ENCODE peak calls at places on chromosomes 2 and 18, in four cellular contexts. One of them, this sample, is unnamed.

GRCh38 chr2:70779911-70780580 is 10.4 kb downstream of the FIGLA start:
- DNase-seq in SK-N-SH: no peak
- DNase-seq in CD8-positive, alpha-beta T cell: no peak
- DNase-seq in fibroblast of lung: peak; percentile 68
- DNase-seq in this sample: no peak

GRCh38 chr2:10161206-10161931 is 38.8 kb downstream of the RRM2 start:
- DNase-seq in SK-N-SH: no peak
- DNase-seq in CD8-positive, alpha-beta T cell: no peak
- DNase-seq in fibroblast of lung: peak; percentile 70
- DNase-seq in this sample: no peak

GRCh38 chr2:64052468-64053241 is 33.4 kb upstream of the VPS54 start:
- DNase-seq in SK-N-SH: peak; percentile 39
- DNase-seq in CD8-positive, alpha-beta T cell: no peak
- DNase-seq in fibroblast of lung: peak; percentile 3
- DNase-seq in this sample: no peak

GRCh38 chr18:63291278-63291677 is 28.3 kb downstream of the BCL2 start:
- DNase-seq in SK-N-SH: no peak
- DNase-seq in CD8-positive, alpha-beta T cell: no peak
- DNase-seq in fibroblast of lung: no peak
- DNase-seq in this sample: no peak

GRCh38 chr18:63648241-63648640 is 4.2 kb upstream of the SERPINB4 start:
- DNase-seq in SK-N-SH: no peak
- DNase-seq in CD8-positive, alpha-beta T cell: no peak
- DNase-seq in fibroblast of lung: peak; percentile 34
- DNase-seq in this sample: no peak

GRCh38 chr2:196225213-196225612 is 53.8 kb upstream of the STK17B start:
- DNase-seq in SK-N-SH: no peak
- DNase-seq in CD8-positive, alpha-beta T cell: no peak
- DNase-seq in fibroblast of lung: peak; percentile 80
- DNase-seq in this sample: no peak

GRCh38 chr2:159617651-159618050 is 1.3 kb upstream of the BAZ2B start:
- DNase-seq in SK-N-SH: peak; percentile 50
- DNase-seq in CD8-positive, alpha-beta T cell: no peak
- DNase-seq in fibroblast of lung: peak; percentile 58
- DNase-seq in this sample: peak; percentile 24

GRCh38 chr2:15042824-15043223 is 410.3 kb downstream of the LRATD1 start:
- DNase-seq in SK-N-SH: no peak
- DNase-seq in CD8-positive, alpha-beta T cell: no peak
- DNase-seq in fibroblast of lung: peak; percentile 90
- DNase-seq in this sample: no peak

GRCh38 chr2:24907106-24907505 is 12.9 kb downstream of the ADCY3 start:
- DNase-seq in SK-N-SH: no peak
- DNase-seq in CD8-positive, alpha-beta T cell: no peak
- DNase-seq in fibroblast of lung: peak; percentile 10
- DNase-seq in this sample: no peak

GRCh38 chr18:42736074-42736473 is 379.4 kb downstream of the RIT2 start:
- DNase-seq in SK-N-SH: no peak
- DNase-seq in CD8-positive, alpha-beta T cell: no peak
- DNase-seq in fibroblast of lung: no peak
- DNase-seq in this sample: no peak

GRCh38 chr18:67525328-67526110 is 9.0 kb upstream of the DSEL start:
- DNase-seq in SK-N-SH: no peak
- DNase-seq in CD8-positive, alpha-beta T cell: no peak
- DNase-seq in fibroblast of lung: peak; percentile 99
- DNase-seq in this sample: no peak

GRCh38 chr2:160747771-160748170 is 254.2 kb upstream of the RBMS1 start:
- DNase-seq in SK-N-SH: no peak
- DNase-seq in CD8-positive, alpha-beta T cell: no peak
- DNase-seq in fibroblast of lung: peak; percentile 77
- DNase-seq in this sample: no peak

GRCh38 chr18:48488388-48488850 is 50.4 kb upstream of the CTIF start:
- DNase-seq in SK-N-SH: no peak
- DNase-seq in CD8-positive, alpha-beta T cell: no peak
- DNase-seq in fibroblast of lung: peak; percentile 97
- DNase-seq in this sample: no peak

GRCh38 chr18:5627756-5628511 is 84.1 kb upstream of the EPB41L3 start:
- DNase-seq in SK-N-SH: no peak
- DNase-seq in CD8-positive, alpha-beta T cell: no peak
- DNase-seq in fibroblast of lung: no peak
- DNase-seq in this sample: no peak

GRCh38 chr18:8537400-8537799 is 71.8 kb upstream of the RAB12 start:
- DNase-seq in SK-N-SH: no peak
- DNase-seq in CD8-positive, alpha-beta T cell: no peak
- DNase-seq in fibroblast of lung: no peak
- DNase-seq in this sample: no peak

GRCh38 chr18:10100236-10100635 is 186.4 kb downstream of the VAPA start:
- DNase-seq in SK-N-SH: no peak
- DNase-seq in CD8-positive, alpha-beta T cell: no peak
- DNase-seq in fibroblast of lung: no peak
- DNase-seq in this sample: no peak

GRCh38 chr2:142974288-142975024 is 97.0 kb downstream of the KYNU start:
- DNase-seq in SK-N-SH: no peak
- DNase-seq in CD8-positive, alpha-beta T cell: no peak
- DNase-seq in fibroblast of lung: peak; percentile 54
- DNase-seq in this sample: no peak

GRCh38 chr2:210072922-210073509 is 70.6 kb downstream of the RPE start:
- DNase-seq in SK-N-SH: peak; percentile 18
- DNase-seq in CD8-positive, alpha-beta T cell: no peak
- DNase-seq in fibroblast of lung: peak; percentile 46
- DNase-seq in this sample: peak; percentile 4

GRCh38 chr2:85413592-85414421 is 3.6 kb upstream of the CAPG start:
- DNase-seq in SK-N-SH: no peak
- DNase-seq in CD8-positive, alpha-beta T cell: peak; percentile 33
- DNase-seq in fibroblast of lung: peak; percentile 59
- DNase-seq in this sample: peak; percentile 87

GRCh38 chr18:32550958-32551357 is 80.3 kb upstream of the GAREM1 start:
- DNase-seq in SK-N-SH: no peak
- DNase-seq in CD8-positive, alpha-beta T cell: no peak
- DNase-seq in fibroblast of lung: no peak
- DNase-seq in this sample: peak; percentile 61

GRCh38 chr18:11518788-11519685 is 90.4 kb upstream of the SLC35G4 start:
- DNase-seq in SK-N-SH: peak; percentile 54
- DNase-seq in CD8-positive, alpha-beta T cell: no peak
- DNase-seq in fibroblast of lung: peak; percentile 52
- DNase-seq in this sample: peak; percentile 82

GRCh38 chr2:42944744-42945415 is 152.5 kb upstream of the HAAO start:
- DNase-seq in SK-N-SH: peak; percentile 56
- DNase-seq in CD8-positive, alpha-beta T cell: no peak
- DNase-seq in fibroblast of lung: peak; percentile 49
- DNase-seq in this sample: peak; percentile 76

GRCh38 chr2:199316851-199317250 is 140.9 kb downstream of the SATB2 start:
- DNase-seq in SK-N-SH: no peak
- DNase-seq in CD8-positive, alpha-beta T cell: no peak
- DNase-seq in fibroblast of lung: no peak
- DNase-seq in this sample: no peak

GRCh38 chr18:58639237-58639636 is 10.3 kb upstream of the ALPK2 start:
- DNase-seq in SK-N-SH: no peak
- DNase-seq in CD8-positive, alpha-beta T cell: no peak
- DNase-seq in fibroblast of lung: no peak
- DNase-seq in this sample: no peak

GRCh38 chr2:43013821-43014345 is 212.5 kb downstream of the ZFP36L2 start:
- DNase-seq in SK-N-SH: no peak
- DNase-seq in CD8-positive, alpha-beta T cell: no peak
- DNase-seq in fibroblast of lung: no peak
- DNase-seq in this sample: peak; percentile 47

GRCh38 chr2:199975297-199975895 is 20.0 kb downstream of the MAIP1 start:
- DNase-seq in SK-N-SH: no peak
- DNase-seq in CD8-positive, alpha-beta T cell: no peak
- DNase-seq in fibroblast of lung: peak; percentile 3
- DNase-seq in this sample: no peak

GRCh38 chr2:101045330-101045729 is 43.2 kb downstream of the RPL31 start:
- DNase-seq in SK-N-SH: no peak
- DNase-seq in CD8-positive, alpha-beta T cell: no peak
- DNase-seq in fibroblast of lung: no peak
- DNase-seq in this sample: no peak

GRCh38 chr2:9310390-9310789 is 103.8 kb downstream of the ASAP2 start:
- DNase-seq in SK-N-SH: peak; percentile 49
- DNase-seq in CD8-positive, alpha-beta T cell: no peak
- DNase-seq in fibroblast of lung: peak; percentile 94
- DNase-seq in this sample: no peak

GRCh38 chr2:85089464-85090072 is 43.6 kb upstream of the TCF7L1 start:
- DNase-seq in SK-N-SH: no peak
- DNase-seq in CD8-positive, alpha-beta T cell: no peak
- DNase-seq in fibroblast of lung: no peak
- DNase-seq in this sample: peak; percentile 38

GRCh38 chr18:78999939-79000338 is 20.3 kb downstream of the SALL3 start:
- DNase-seq in SK-N-SH: no peak
- DNase-seq in CD8-positive, alpha-beta T cell: no peak
- DNase-seq in fibroblast of lung: no peak
- DNase-seq in this sample: no peak

GRCh38 chr2:239324456-239324855 is 76.4 kb downstream of the HDAC4 start:
- DNase-seq in SK-N-SH: peak; percentile 12
- DNase-seq in CD8-positive, alpha-beta T cell: no peak
- DNase-seq in fibroblast of lung: no peak
- DNase-seq in this sample: peak; percentile 65

GRCh38 chr18:23003289-23003688 is 70.2 kb downstream of the RBBP8 start:
- DNase-seq in SK-N-SH: no peak
- DNase-seq in CD8-positive, alpha-beta T cell: no peak
- DNase-seq in fibroblast of lung: no peak
- DNase-seq in this sample: no peak

GRCh38 chr2:148876589-148877402 is 1.8 kb downstream of the KIF5C start:
- DNase-seq in SK-N-SH: peak; percentile 79
- DNase-seq in CD8-positive, alpha-beta T cell: no peak
- DNase-seq in fibroblast of lung: no peak
- DNase-seq in this sample: peak; percentile 91
- H3K4me3 ChIP-seq in SK-N-SH: peak overlapping the region; percentile 64
- H3K4me3 ChIP-seq in CD8-positive, alpha-beta T cell: peak overlapping the region; percentile 50
- H3K4me3 ChIP-seq in fibroblast of lung: no peak overlapping the region
- H3K4me3 ChIP-seq in this sample: peak overlapping the region; percentile 75

GRCh38 chr2:96977631-96978195 is 8.7 kb downstream of the FAM178B start:
- DNase-seq in SK-N-SH: no peak
- DNase-seq in CD8-positive, alpha-beta T cell: no peak
- DNase-seq in fibroblast of lung: peak; percentile 81
- DNase-seq in this sample: no peak
- H3K4me3 ChIP-seq in SK-N-SH: no peak overlapping the region
- H3K4me3 ChIP-seq in CD8-positive, alpha-beta T cell: no peak overlapping the region
- H3K4me3 ChIP-seq in fibroblast of lung: peak overlapping the region; percentile 40
- H3K4me3 ChIP-seq in this sample: no peak overlapping the region

GRCh38 chr2:191977754-191978153 is 130.9 kb upstream of the CAVIN2 start:
- DNase-seq in SK-N-SH: no peak
- DNase-seq in CD8-positive, alpha-beta T cell: no peak
- DNase-seq in fibroblast of lung: no peak
- DNase-seq in this sample: no peak
- H3K4me3 ChIP-seq in SK-N-SH: no peak overlapping the region
- H3K4me3 ChIP-seq in CD8-positive, alpha-beta T cell: no peak overlapping the region
- H3K4me3 ChIP-seq in fibroblast of lung: no peak overlapping the region
- H3K4me3 ChIP-seq in this sample: no peak overlapping the region

GRCh38 chr2:172967036-172967982 is 108.3 kb upstream of the MAP3K20 start:
- DNase-seq in SK-N-SH: no peak
- DNase-seq in CD8-positive, alpha-beta T cell: no peak
- DNase-seq in fibroblast of lung: no peak
- DNase-seq in this sample: no peak
- H3K4me3 ChIP-seq in SK-N-SH: no peak overlapping the region
- H3K4me3 ChIP-seq in CD8-positive, alpha-beta T cell: no peak overlapping the region
- H3K4me3 ChIP-seq in fibroblast of lung: no peak overlapping the region
- H3K4me3 ChIP-seq in this sample: no peak overlapping the region

DNA sequence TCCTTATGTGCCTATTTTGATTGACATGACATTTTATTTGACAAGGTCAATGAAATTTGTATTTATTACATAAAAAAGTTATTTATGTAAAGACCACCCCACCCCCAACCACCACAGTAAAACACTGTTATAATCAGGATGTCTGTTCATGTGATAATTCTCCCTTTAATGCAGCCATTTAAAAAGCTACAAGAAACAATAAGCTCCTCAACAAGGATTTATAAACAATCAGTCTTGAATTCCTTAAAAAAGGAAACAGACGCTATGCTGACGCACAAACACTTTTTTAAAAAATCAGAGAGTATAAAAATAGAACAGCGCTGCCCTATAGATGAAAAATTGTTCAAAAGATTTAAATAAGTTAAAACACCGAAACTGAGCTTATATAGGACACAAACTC is 102.2 kb downstream of the SOS1 start:
- DNase-seq in SK-N-SH: no peak
- DNase-seq in CD8-positive, alpha-beta T cell: no peak
- DNase-seq in fibroblast of lung: no peak
- DNase-seq in this sample: no peak
- H3K4me3 ChIP-seq in SK-N-SH: no peak overlapping the region
- H3K4me3 ChIP-seq in CD8-positive, alpha-beta T cell: no peak overlapping the region
- H3K4me3 ChIP-seq in fibroblast of lung: no peak overlapping the region
- H3K4me3 ChIP-seq in this sample: no peak overlapping the region

DNA sequence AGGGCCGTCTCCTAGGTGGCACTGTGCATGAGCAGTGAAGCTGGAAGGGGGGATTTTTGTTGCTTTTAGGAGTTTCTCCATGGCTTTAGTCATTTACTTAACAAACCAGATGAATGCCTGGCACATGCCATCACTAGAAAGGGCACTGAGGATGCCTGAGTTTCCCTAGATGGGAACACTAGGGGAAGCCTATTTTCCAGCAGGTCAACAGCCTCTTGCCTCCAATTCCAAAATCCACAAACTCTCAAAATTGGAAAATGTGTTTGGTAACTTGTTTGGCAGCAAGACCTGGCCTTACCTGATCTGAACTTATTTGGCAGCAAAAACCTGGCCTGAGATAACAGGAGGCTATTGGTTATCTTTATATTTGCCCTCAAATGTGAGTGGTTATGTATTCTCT is 2.6 kb downstream of the LIPG start:
- DNase-seq in SK-N-SH: no peak
- DNase-seq in CD8-positive, alpha-beta T cell: no peak
- DNase-seq in fibroblast of lung: no peak
- DNase-seq in this sample: no peak
- H3K4me3 ChIP-seq in SK-N-SH: peak overlapping the region; percentile 21
- H3K4me3 ChIP-seq in CD8-positive, alpha-beta T cell: no peak overlapping the region
- H3K4me3 ChIP-seq in fibroblast of lung: no peak overlapping the region
- H3K4me3 ChIP-seq in this sample: no peak overlapping the region

DNA sequence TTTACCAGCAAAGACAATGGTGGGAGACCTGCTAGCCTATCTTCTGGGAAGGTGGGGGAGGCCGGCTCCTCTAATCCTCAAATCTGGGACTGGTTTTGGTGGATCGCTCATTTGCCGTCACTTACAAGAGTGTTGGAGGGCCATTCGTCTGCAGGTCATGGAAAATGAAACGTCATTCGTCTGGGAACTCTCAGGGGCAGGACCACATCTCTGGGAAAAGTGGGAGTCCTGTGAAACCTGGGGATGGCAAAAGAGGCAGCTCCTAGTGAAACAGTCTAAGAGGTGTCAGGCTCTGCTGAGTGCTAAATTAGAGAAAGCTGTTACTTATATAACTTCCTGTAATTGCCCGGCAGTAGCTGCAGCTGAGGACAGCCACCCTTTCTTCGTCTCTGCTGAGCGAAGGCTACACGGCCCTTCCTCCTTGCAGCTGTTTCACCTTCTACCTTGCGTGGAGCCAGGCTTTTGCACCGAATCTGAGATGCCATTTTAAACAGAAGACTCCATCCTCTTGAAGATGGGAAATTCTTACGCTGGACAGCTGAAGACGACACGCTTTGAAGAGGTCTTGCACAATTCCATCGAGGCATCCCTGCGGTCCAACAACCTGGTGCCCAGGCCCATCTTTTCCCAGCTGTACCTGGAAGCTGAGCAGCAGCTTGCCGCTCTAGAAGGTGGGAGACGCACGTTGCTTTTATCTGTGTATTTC is 22.4 kb downstream of the GREB1 start:
- DNase-seq in SK-N-SH: no peak
- DNase-seq in CD8-positive, alpha-beta T cell: no peak
- DNase-seq in fibroblast of lung: no peak
- DNase-seq in this sample: peak; percentile 22
- H3K4me3 ChIP-seq in SK-N-SH: no peak overlapping the region
- H3K4me3 ChIP-seq in CD8-positive, alpha-beta T cell: no peak overlapping the region
- H3K4me3 ChIP-seq in fibroblast of lung: no peak overlapping the region
- H3K4me3 ChIP-seq in this sample: peak overlapping the region; percentile 10